ENCODE peak calls at places on chromosome 21, in seven cellular contexts. O, L, Q, R, A, U and Z are unnamed samples. For H3K27me3, the result is how much of the 10 kb centered on the place peaks cover.

GRCh38 chr21:34974162-34974981 is 74.7 kb downstream of the RUNX1 start:
- DNase-seq in O (no peak), L (no peak), Q (no peak), R (peak), A (no peak), U (no peak), Z (peak)

GRCh38 chr21:33244082-33244780 is 14.5 kb downstream of the IFNAR2 start:
- DNase-seq in O (no peak), L (peak), Q (peak), R (no peak), A (no peak), U (no peak), Z (no peak)

GRCh38 chr21:43880111-43880985 is 15.3 kb downstream of the AGPAT3 start:
- DNase-seq in O (no peak), L (peak), Q (no peak), R (peak), A (no peak), U (no peak), Z (peak)

GRCh38 chr21:15592271-15592860 is 137.4 kb upstream of the USP25 start:
- DNase-seq in O (no peak), L (peak), Q (peak), R (no peak), A (peak), U (peak), Z (no peak)

GRCh38 chr21:34129971-34130597 is 56.7 kb downstream of the MRPS6 start:
- DNase-seq in O (no peak), L (peak), Q (peak), R (no peak), A (no peak), U (no peak), Z (no peak)

GRCh38 chr21:22575165-22575584 is 1577.0 kb downstream of the NCAM2 start:
- DNase-seq in O (no peak), L (no peak), Q (no peak), R (no peak), A (no peak), U (no peak), Z (no peak)

GRCh38 chr21:27555996-27556395 is 589.1 kb upstream of the ADAMTS5 start:
- DNase-seq in O (no peak), L (peak), Q (peak), R (no peak), A (no peak), U (no peak), Z (no peak)

GRCh38 chr21:31220567-31220966 is 123.5 kb downstream of the TIAM1 start:
- DNase-seq in O (no peak), L (peak), Q (peak), R (no peak), A (peak), U (no peak), Z (no peak)

GRCh38 chr21:44932366-44933181 is 7.3 kb upstream of the SLX9 start:
- DNase-seq in O (no peak), L (no peak), Q (peak), R (peak), A (no peak), U (no peak), Z (no peak)

GRCh38 chr21:38490411-38491020 is 7.8 kb downstream of the ERG start:
- DNase-seq in O (no peak), L (no peak), Q (no peak), R (no peak), A (no peak), U (no peak), Z (no peak)

GRCh38 chr21:31213787-31214186 is 130.3 kb downstream of the TIAM1 start:
- DNase-seq in O (no peak), L (no peak), Q (no peak), R (no peak), A (no peak), U (no peak), Z (no peak)

GRCh38 chr21:17903029-17903806 is 84.1 kb upstream of the C21orf91 start:
- DNase-seq in O (no peak), L (peak), Q (peak), R (no peak), A (no peak), U (peak), Z (no peak)

GRCh38 chr21:42236014-42236413 is 17.1 kb downstream of the ABCG1 start:
- DNase-seq in O (no peak), L (no peak), Q (no peak), R (no peak), A (no peak), U (no peak), Z (no peak)

GRCh38 chr21:42236693-42237092 is 17.8 kb downstream of the ABCG1 start:
- DNase-seq in O (no peak), L (no peak), Q (no peak), R (no peak), A (no peak), U (no peak), Z (no peak)

GRCh38 chr21:42238185-42238934 is 19.4 kb downstream of the ABCG1 start:
- DNase-seq in O (no peak), L (no peak), Q (no peak), R (no peak), A (no peak), U (no peak), Z (no peak)

GRCh38 chr21:42237577-42237976 is 18.6 kb downstream of the ABCG1 start:
- DNase-seq in O (no peak), L (no peak), Q (no peak), R (no peak), A (no peak), U (no peak), Z (no peak)

GRCh38 chr21:42237161-42237560 is 18.2 kb downstream of the ABCG1 start:
- DNase-seq in O (no peak), L (no peak), Q (no peak), R (no peak), A (no peak), U (no peak), Z (no peak)
- H3K27me3 ChIP-seq in O (under half), L (under half), Q (under half), R (under half), A (under half), U (under half), Z (under half)

DNA sequence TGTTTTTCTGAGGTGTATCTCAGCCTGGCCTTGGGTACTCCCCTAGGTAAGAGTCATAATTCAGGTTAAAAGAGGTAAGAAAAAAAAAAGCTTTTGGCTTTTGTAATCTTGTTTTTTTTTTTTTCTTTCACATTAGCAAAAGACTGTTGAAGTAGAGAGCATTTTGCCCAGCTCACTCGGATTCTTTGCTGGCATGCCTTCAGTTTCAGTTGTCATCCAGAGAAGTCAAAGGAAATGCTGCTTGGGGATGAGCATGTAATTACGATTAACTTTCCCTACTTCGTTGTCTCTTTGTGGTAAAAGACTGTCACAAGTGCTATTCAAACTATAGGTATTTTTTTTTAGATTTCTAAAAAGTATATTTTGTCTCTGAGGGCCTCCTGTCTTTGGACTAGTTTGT is 6.3 kb downstream of the BACH1 start:
- DNase-seq in O (no peak), L (no peak), Q (no peak), R (no peak), A (no peak), U (no peak), Z (no peak)
- H3K27ac ChIP-seq in O (no peak), L (no peak), Q (no peak), R (no peak), A (no peak), U (peak), Z (no peak)

GRCh38 chr21:46060596-46061061 is 37.3 kb upstream of the COL6A2 start:
- DNase-seq in O (no peak), L (peak), Q (peak), R (peak), A (peak), U (peak), Z (peak)

GRCh38 chr21:46058339-46059145 is 39.4 kb upstream of the COL6A2 start:
- DNase-seq in O (no peak), L (no peak), Q (no peak), R (peak), A (no peak), U (no peak), Z (no peak)

GRCh38 chr21:46057710-46058241 is 40.1 kb upstream of the COL6A2 start:
- DNase-seq in O (no peak), L (no peak), Q (no peak), R (peak), A (no peak), U (no peak), Z (no peak)

GRCh38 chr21:46061063-46061462 is 36.8 kb upstream of the COL6A2 start:
- DNase-seq in O (no peak), L (no peak), Q (no peak), R (no peak), A (no peak), U (no peak), Z (no peak)

DNA sequence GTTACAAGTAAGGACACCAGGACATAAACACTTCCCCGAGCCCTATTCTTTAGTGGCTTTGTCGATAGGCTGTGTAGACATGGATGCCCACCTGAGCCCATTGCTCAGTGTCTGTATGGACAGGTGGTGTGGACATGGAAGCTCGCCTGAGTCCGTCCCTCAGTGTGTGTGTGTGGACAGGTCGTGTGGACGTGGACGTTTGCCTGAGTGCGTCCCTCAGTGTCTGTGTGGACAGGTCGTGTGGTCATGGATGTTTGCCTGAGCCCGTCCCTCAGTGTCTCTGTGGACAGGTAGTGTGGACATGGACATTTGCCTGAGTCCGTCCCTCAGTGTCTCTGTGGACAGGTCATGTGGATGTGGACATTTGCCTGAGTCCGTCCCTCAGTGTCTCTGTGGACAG is 38.7 kb upstream of the COL6A2 start:
- DNase-seq in O (no peak), L (no peak), Q (no peak), R (no peak), A (no peak), U (no peak), Z (peak)
- H3K27me3 ChIP-seq in O (under half), L (under half), Q (under half), R (under half), A (under half), U (under half), Z (under half)

GRCh38 chr21:42234464-42235241 is 15.7 kb downstream of the ABCG1 start:
- DNase-seq in O (no peak), L (peak), Q (peak), R (peak), A (no peak), U (no peak), Z (peak)
- H3K27ac ChIP-seq in O (no peak), L (no peak), Q (peak), R (peak), A (peak), U (no peak), Z (peak)